ENCODE peak calls at places on chromosomes 13 and 19, in six cellular contexts. One of them, this sample, is unnamed.

GRCh38 chr19:33863436-33863835 is 66.8 kb downstream of the KCTD15 start:
- DNase-seq in choroid plexus epithelial cell: no peak
- DNase-seq in effector CD4-positive, alpha-beta T cell: no peak
- DNase-seq in NCI-H345: no peak
- DNase-seq in stimulated activated CD4-positive, alpha-beta T cell treated with anti-CD3 and anti-CD28 coated beads, Interleukin-12 subunit alpha, Interleukin-12 subunit beta, amount 100 ng/mL, for 4 hours: no peak
- DNase-seq in pancreas: no peak
- DNase-seq in this sample: no peak

GRCh38 chr13:32824061-32824460 is 192.2 kb upstream of the KL start:
- DNase-seq in choroid plexus epithelial cell: no peak
- DNase-seq in effector CD4-positive, alpha-beta T cell: no peak
- DNase-seq in NCI-H345: peak
- DNase-seq in stimulated activated CD4-positive, alpha-beta T cell treated with anti-CD3 and anti-CD28 coated beads, Interleukin-12 subunit alpha, Interleukin-12 subunit beta, amount 100 ng/mL, for 4 hours: no peak
- DNase-seq in pancreas: no peak
- DNase-seq in this sample: no peak

GRCh38 chr13:74767031-74767430 is 632.8 kb upstream of the KLF12 start:
- DNase-seq in choroid plexus epithelial cell: peak
- DNase-seq in effector CD4-positive, alpha-beta T cell: no peak
- DNase-seq in NCI-H345: no peak
- DNase-seq in stimulated activated CD4-positive, alpha-beta T cell treated with anti-CD3 and anti-CD28 coated beads, Interleukin-12 subunit alpha, Interleukin-12 subunit beta, amount 100 ng/mL, for 4 hours: no peak
- DNase-seq in pancreas: no peak
- DNase-seq in this sample: no peak

GRCh38 chr13:66489172-66489571 is 741.0 kb downstream of the PCDH9 start:
- DNase-seq in choroid plexus epithelial cell: no peak
- DNase-seq in effector CD4-positive, alpha-beta T cell: no peak
- DNase-seq in NCI-H345: no peak
- DNase-seq in stimulated activated CD4-positive, alpha-beta T cell treated with anti-CD3 and anti-CD28 coated beads, Interleukin-12 subunit alpha, Interleukin-12 subunit beta, amount 100 ng/mL, for 4 hours: no peak
- DNase-seq in pancreas: no peak
- DNase-seq in this sample: no peak

GRCh38 chr19:49125025-49125731 is 5.8 kb downstream of the PPFIA3 start:
- DNase-seq in choroid plexus epithelial cell: no peak
- DNase-seq in effector CD4-positive, alpha-beta T cell: no peak
- DNase-seq in NCI-H345: no peak
- DNase-seq in stimulated activated CD4-positive, alpha-beta T cell treated with anti-CD3 and anti-CD28 coated beads, Interleukin-12 subunit alpha, Interleukin-12 subunit beta, amount 100 ng/mL, for 4 hours: no peak
- DNase-seq in pancreas: no peak
- DNase-seq in this sample: no peak

GRCh38 chr19:21848706-21849105 is 12.7 kb upstream of the ZNF43 start:
- DNase-seq in choroid plexus epithelial cell: peak
- DNase-seq in effector CD4-positive, alpha-beta T cell: no peak
- DNase-seq in NCI-H345: peak
- DNase-seq in stimulated activated CD4-positive, alpha-beta T cell treated with anti-CD3 and anti-CD28 coated beads, Interleukin-12 subunit alpha, Interleukin-12 subunit beta, amount 100 ng/mL, for 4 hours: no peak
- DNase-seq in pancreas: no peak
- DNase-seq in this sample: no peak

GRCh38 chr19:32872391-32872790 is 2.8 kb upstream of the SLC7A9 start:
- DNase-seq in choroid plexus epithelial cell: no peak
- DNase-seq in effector CD4-positive, alpha-beta T cell: no peak
- DNase-seq in NCI-H345: no peak
- DNase-seq in stimulated activated CD4-positive, alpha-beta T cell treated with anti-CD3 and anti-CD28 coated beads, Interleukin-12 subunit alpha, Interleukin-12 subunit beta, amount 100 ng/mL, for 4 hours: no peak
- DNase-seq in pancreas: no peak
- DNase-seq in this sample: no peak

GRCh38 chr13:84896128-84896527 is 903.1 kb downstream of the SLITRK6 start:
- DNase-seq in choroid plexus epithelial cell: peak
- DNase-seq in effector CD4-positive, alpha-beta T cell: no peak
- DNase-seq in NCI-H345: peak
- DNase-seq in stimulated activated CD4-positive, alpha-beta T cell treated with anti-CD3 and anti-CD28 coated beads, Interleukin-12 subunit alpha, Interleukin-12 subunit beta, amount 100 ng/mL, for 4 hours: no peak
- DNase-seq in pancreas: no peak
- DNase-seq in this sample: no peak

GRCh38 chr13:110363009-110363408 is 55.9 kb downstream of the COL4A2 start:
- DNase-seq in choroid plexus epithelial cell: peak
- DNase-seq in effector CD4-positive, alpha-beta T cell: no peak
- DNase-seq in NCI-H345: no peak
- DNase-seq in stimulated activated CD4-positive, alpha-beta T cell treated with anti-CD3 and anti-CD28 coated beads, Interleukin-12 subunit alpha, Interleukin-12 subunit beta, amount 100 ng/mL, for 4 hours: no peak
- DNase-seq in pancreas: no peak
- DNase-seq in this sample: no peak

GRCh38 chr13:76692326-76692725 is 193.9 kb downstream of the KCTD12 start:
- DNase-seq in choroid plexus epithelial cell: no peak
- DNase-seq in effector CD4-positive, alpha-beta T cell: no peak
- DNase-seq in NCI-H345: no peak
- DNase-seq in stimulated activated CD4-positive, alpha-beta T cell treated with anti-CD3 and anti-CD28 coated beads, Interleukin-12 subunit alpha, Interleukin-12 subunit beta, amount 100 ng/mL, for 4 hours: no peak
- DNase-seq in pancreas: no peak
- DNase-seq in this sample: no peak

GRCh38 chr13:78759704-78760103 is 100.7 kb upstream of the OBI1 start:
- DNase-seq in choroid plexus epithelial cell: no peak
- DNase-seq in effector CD4-positive, alpha-beta T cell: no peak
- DNase-seq in NCI-H345: no peak
- DNase-seq in stimulated activated CD4-positive, alpha-beta T cell treated with anti-CD3 and anti-CD28 coated beads, Interleukin-12 subunit alpha, Interleukin-12 subunit beta, amount 100 ng/mL, for 4 hours: no peak
- DNase-seq in pancreas: no peak
- DNase-seq in this sample: no peak

GRCh38 chr13:43878897-43879322 is 630 bp downstream of the CCDC122 start:
- DNase-seq in choroid plexus epithelial cell: peak
- DNase-seq in effector CD4-positive, alpha-beta T cell: peak
- DNase-seq in NCI-H345: no peak
- DNase-seq in stimulated activated CD4-positive, alpha-beta T cell treated with anti-CD3 and anti-CD28 coated beads, Interleukin-12 subunit alpha, Interleukin-12 subunit beta, amount 100 ng/mL, for 4 hours: no peak
- DNase-seq in pancreas: peak
- DNase-seq in this sample: no peak

GRCh38 chr13:26325876-26326275 is 71.9 kb downstream of the CDK8 start:
- DNase-seq in choroid plexus epithelial cell: peak
- DNase-seq in effector CD4-positive, alpha-beta T cell: no peak
- DNase-seq in NCI-H345: no peak
- DNase-seq in stimulated activated CD4-positive, alpha-beta T cell treated with anti-CD3 and anti-CD28 coated beads, Interleukin-12 subunit alpha, Interleukin-12 subunit beta, amount 100 ng/mL, for 4 hours: no peak
- DNase-seq in pancreas: no peak
- DNase-seq in this sample: no peak

GRCh38 chr13:72403396-72404010 is 323.9 kb downstream of the MZT1 start:
- DNase-seq in choroid plexus epithelial cell: no peak
- DNase-seq in effector CD4-positive, alpha-beta T cell: no peak
- DNase-seq in NCI-H345: no peak
- DNase-seq in stimulated activated CD4-positive, alpha-beta T cell treated with anti-CD3 and anti-CD28 coated beads, Interleukin-12 subunit alpha, Interleukin-12 subunit beta, amount 100 ng/mL, for 4 hours: no peak
- DNase-seq in pancreas: no peak
- DNase-seq in this sample: no peak

GRCh38 chr13:43316997-43317396 is 293.6 kb downstream of the DNAJC15 start:
- DNase-seq in choroid plexus epithelial cell: peak
- DNase-seq in effector CD4-positive, alpha-beta T cell: no peak
- DNase-seq in NCI-H345: peak
- DNase-seq in stimulated activated CD4-positive, alpha-beta T cell treated with anti-CD3 and anti-CD28 coated beads, Interleukin-12 subunit alpha, Interleukin-12 subunit beta, amount 100 ng/mL, for 4 hours: no peak
- DNase-seq in pancreas: no peak
- DNase-seq in this sample: no peak

GRCh38 chr13:35388456-35388855 is 88.0 kb downstream of the MAB21L1 start:
- DNase-seq in choroid plexus epithelial cell: peak
- DNase-seq in effector CD4-positive, alpha-beta T cell: no peak
- DNase-seq in NCI-H345: no peak
- DNase-seq in stimulated activated CD4-positive, alpha-beta T cell treated with anti-CD3 and anti-CD28 coated beads, Interleukin-12 subunit alpha, Interleukin-12 subunit beta, amount 100 ng/mL, for 4 hours: no peak
- DNase-seq in pancreas: no peak
- DNase-seq in this sample: no peak

GRCh38 chr19:38047048-38047435 is 140.0 kb downstream of the SIPA1L3 start:
- DNase-seq in choroid plexus epithelial cell: no peak
- DNase-seq in effector CD4-positive, alpha-beta T cell: no peak
- DNase-seq in NCI-H345: no peak
- DNase-seq in stimulated activated CD4-positive, alpha-beta T cell treated with anti-CD3 and anti-CD28 coated beads, Interleukin-12 subunit alpha, Interleukin-12 subunit beta, amount 100 ng/mL, for 4 hours: no peak
- DNase-seq in pancreas: no peak
- DNase-seq in this sample: no peak

GRCh38 chr13:50894042-50894441 is 15.5 kb upstream of the RNASEH2B start:
- DNase-seq in choroid plexus epithelial cell: no peak
- DNase-seq in effector CD4-positive, alpha-beta T cell: no peak
- DNase-seq in NCI-H345: no peak
- DNase-seq in stimulated activated CD4-positive, alpha-beta T cell treated with anti-CD3 and anti-CD28 coated beads, Interleukin-12 subunit alpha, Interleukin-12 subunit beta, amount 100 ng/mL, for 4 hours: no peak
- DNase-seq in pancreas: no peak
- DNase-seq in this sample: no peak

GRCh38 chr19:29154163-29154562 is 58.8 kb downstream of the UQCRFS1 start:
- DNase-seq in choroid plexus epithelial cell: no peak
- DNase-seq in effector CD4-positive, alpha-beta T cell: no peak
- DNase-seq in NCI-H345: no peak
- DNase-seq in stimulated activated CD4-positive, alpha-beta T cell treated with anti-CD3 and anti-CD28 coated beads, Interleukin-12 subunit alpha, Interleukin-12 subunit beta, amount 100 ng/mL, for 4 hours: no peak
- DNase-seq in pancreas: no peak
- DNase-seq in this sample: no peak

This sample was measured in naive thymus-derived CD8-positive, alpha-beta T cell.